ENCODE peak calls at places on chromosomes 6 and 20, in eight cellular contexts. C is sigmoid colon, J is body of pancreas, S is NB4, D is prostate gland, Z is lower leg skin, T is erythroblast, M is IMR-90. N is an unnamed sample.
A peak's percentile ranks its signal among the peaks of the same experiment; 100 is the strongest.

GRCh38 chr6:16973545-16974386 is 128.1 kb upstream of the STMND1 start:
- DNase-seq in D (no peak), Z (no peak), S (peak; percentile 61), T (no peak), J (no peak), M (no peak), C (no peak), N (no peak)

GRCh38 chr6:155327326-155328073 is 13.2 kb upstream of the TFB1M start:
- DNase-seq in Z (peak; percentile 88), T (peak; percentile 80), M (peak; percentile 78), J (peak; percentile 65), D (peak; percentile 24), S (peak; percentile 80), C (peak; percentile 68), N (no peak)

GRCh38 chr6:157552956-157553485 is 172.0 kb downstream of the ZDHHC14 start:
- DNase-seq in M (no peak), J (no peak), D (no peak), S (no peak), T (no peak), C (no peak), Z (peak; percentile 48), N (no peak)

GRCh38 chr6:211856-212497 is 80.3 kb upstream of the DUSP22 start:
- DNase-seq in S (no peak), M (no peak), D (no peak), Z (no peak), T (no peak), J (no peak), C (no peak), N (no peak)

GRCh38 chr6:6811151-6812002 is 222.9 kb downstream of the LY86 start:
- DNase-seq in T (no peak), C (no peak), M (peak; percentile 67), Z (peak; percentile 85), S (peak; percentile 52), D (no peak), J (peak; percentile 64), N (peak; percentile 78)

GRCh38 chr6:10398439-10399218 is 16.2 kb downstream of the TFAP2A start:
- DNase-seq in S (no peak), D (no peak), C (no peak), M (no peak), J (no peak), T (no peak), Z (no peak), N (no peak)

GRCh38 chr6:133169901-133170300 is 71.3 kb upstream of the EYA4 start:
- DNase-seq in T (no peak), M (no peak), J (no peak), Z (no peak), D (no peak), C (no peak), S (no peak), N (no peak)

GRCh38 chr6:14397518-14397901 is 279.9 kb downstream of the CD83 start:
- DNase-seq in C (no peak), D (no peak), S (peak; percentile 47), T (no peak), J (no peak), M (no peak), Z (no peak), N (no peak)

GRCh38 chr20:56504373-56505005 is 20.1 kb upstream of the FAM209A start:
- DNase-seq in Z (peak; percentile 25), J (no peak), S (peak; percentile 23), C (no peak), M (no peak), T (peak; percentile 29), D (no peak), N (no peak)

GRCh38 chr20:9514461-9515210 is at the start of gene LAMP5:
- DNase-seq in Z (no peak), S (peak; percentile 43), D (no peak), J (no peak), T (no peak), M (peak; percentile 29), C (no peak), N (no peak)

GRCh38 chr6:85429346-85429745 is 20.5 kb upstream of the NT5E start:
- DNase-seq in M (no peak), J (no peak), Z (no peak), T (no peak), C (no peak), S (no peak), D (no peak), N (no peak)

GRCh38 chr20:62695448-62696414 is 12.9 kb upstream of the NTSR1 start:
- DNase-seq in D (no peak), C (no peak), S (no peak), Z (no peak), M (no peak), T (no peak), J (no peak), N (no peak)
- TF ChIP-seq POLR2A in D (no peak), C (no peak), S (no peak), Z (no peak), M (no peak), T (no peak), J (no peak), N (no peak)

GRCh38 chr6:83998021-83998584 is 35.5 kb upstream of the MRAP2 start:
- DNase-seq in D (no peak), Z (no peak), C (no peak), S (no peak), T (no peak), M (no peak), J (no peak), N (no peak)
- TF ChIP-seq POLR2A in D (no peak), Z (no peak), C (no peak), S (no peak), T (no peak), M (no peak), J (no peak), N (no peak)

DNA sequence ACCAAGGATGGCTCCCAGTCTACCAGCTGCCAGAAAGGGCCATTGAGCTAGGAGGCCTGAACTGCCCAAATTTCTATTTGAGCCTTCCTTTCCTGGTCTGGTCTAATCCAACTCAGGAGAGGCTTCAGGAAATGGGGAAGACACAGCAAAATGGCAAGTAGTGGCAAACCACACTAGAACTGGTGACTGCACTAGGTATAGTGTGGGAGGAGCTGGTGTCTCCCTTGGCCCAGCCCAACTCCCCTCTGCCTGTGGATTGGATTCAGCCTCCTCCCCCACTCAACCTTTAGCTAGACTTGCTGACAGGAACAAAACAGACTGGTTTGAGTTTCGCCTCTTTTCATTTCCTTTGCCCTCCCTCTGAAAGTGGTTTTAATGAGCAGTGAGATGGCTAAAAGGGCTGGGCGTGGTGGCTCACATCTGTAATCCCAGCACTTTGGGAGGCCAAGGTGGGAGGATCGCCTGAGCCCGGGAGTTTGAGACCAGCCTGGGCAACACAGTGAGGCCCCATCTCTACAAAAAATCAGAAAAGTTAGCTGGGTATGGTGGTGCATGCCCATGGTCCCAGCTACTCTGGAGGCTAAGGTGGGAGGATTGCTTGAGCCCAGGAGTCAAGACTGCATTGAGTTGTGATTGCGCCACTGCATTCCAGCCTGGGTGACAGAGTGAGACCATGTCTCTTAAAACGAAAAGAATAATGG is 17.5 kb downstream of the MRPS18A start:
- DNase-seq in S (peak; percentile 80), T (no peak), D (no peak), J (no peak), Z (no peak), C (no peak), M (no peak), N (no peak)
- TF ChIP-seq POLR2A in S (no peak), T (no peak), D (no peak), J (no peak), Z (no peak), C (no peak), M (no peak), N (no peak)

GRCh38 chr6:42781811-42782688 is at the start of gene BICRAL:
- DNase-seq in C (peak; percentile 74), T (peak; percentile 87), D (peak; percentile 59), J (peak; percentile 68), Z (no peak), M (peak; percentile 83), S (peak; percentile 83), N (peak; percentile 71)
- TF ChIP-seq POLR2A in C (no peak), T (no peak), D (no peak), J (peak; percentile 28), Z (no peak), M (no peak), S (peak; percentile 45), N (peak; percentile 30)

GRCh38 chr6:24972551-24972950 is 36.8 kb upstream of the RIPOR2 start:
- DNase-seq in J (no peak), C (no peak), S (no peak), M (no peak), T (no peak), Z (no peak), D (no peak), N (no peak)

GRCh38 chr6:24971067-24971466 is 35.3 kb upstream of the RIPOR2 start:
- DNase-seq in D (no peak), T (no peak), M (no peak), J (no peak), S (no peak), Z (no peak), C (no peak), N (no peak)

GRCh38 chr6:24968711-24969110 is 33.0 kb upstream of the RIPOR2 start:
- DNase-seq in Z (no peak), M (no peak), C (no peak), S (no peak), T (no peak), D (no peak), J (no peak), N (no peak)

GRCh38 chr6:24969343-24969860 is 33.6 kb upstream of the RIPOR2 start:
- DNase-seq in T (no peak), D (no peak), Z (no peak), C (no peak), M (no peak), S (no peak), J (no peak), N (no peak)

GRCh38 chr6:24974182-24975171 is 38.7 kb upstream of the RIPOR2 start:
- DNase-seq in S (peak; percentile 28), M (no peak), C (no peak), T (no peak), J (no peak), D (no peak), Z (no peak), N (no peak)
- TF ChIP-seq POLR2A in S (no peak), M (no peak), C (no peak), T (peak; percentile 32), J (no peak), D (no peak), Z (no peak), N (no peak)

GRCh38 chr20:50415516-50416268 is 94.5 kb upstream of the PTPN1 start:
- DNase-seq in M (peak; percentile 87), J (peak; percentile 100), C (peak; percentile 100), D (peak; percentile 100), Z (peak; percentile 100), T (no peak), S (no peak), N (peak; percentile 63)
- TF ChIP-seq POLR2A in M (peak; percentile 38), J (peak; percentile 91), C (peak; percentile 55), D (peak; percentile 82), Z (no peak), T (no peak), S (no peak), N (no peak)

GRCh38 chr6:136647363-136647763 is 97.1 kb upstream of the MAP7 start:
- DNase-seq in D (no peak), T (peak; percentile 5), J (no peak), C (no peak), M (peak; percentile 97), Z (no peak), S (peak; percentile 18), N (no peak)
- TF ChIP-seq POLR2A in D (no peak), T (no peak), J (no peak), C (no peak), M (peak; percentile 31), Z (no peak), S (no peak), N (no peak)

GRCh38 chr6:42817910-42818309 is 36.1 kb downstream of the BICRAL start:
- DNase-seq in D (no peak), C (no peak), Z (no peak), S (no peak), T (no peak), M (no peak), J (no peak), N (no peak)
- TF ChIP-seq POLR2A in D (no peak), C (no peak), Z (no peak), S (no peak), T (no peak), M (no peak), J (no peak), N (no peak)

N was measured in H54.